ENCODE peak calls at places on chromosomes 5 and 9, in nine cellular contexts. Y, N, M, W, D, L, C, G and T are unnamed samples.

GRCh38 chr9:12790883-12791282 is 16.1 kb downstream of the LURAP1L start:
- DNase-seq in D (no peak), G (no peak), L (no peak), Y (no peak), N (no peak), W (no peak), M (no peak), C (no peak), T (no peak)

GRCh38 chr5:144205141-144205551 is 34.5 kb downstream of the KCTD16 start:
- DNase-seq in M (peak), L (no peak), G (peak), C (peak), Y (no peak), D (peak), W (no peak), N (peak), T (no peak)

GRCh38 chr9:116260531-116260930 is 106.9 kb downstream of the PAPPA start:
- DNase-seq in C (no peak), Y (no peak), D (no peak), W (no peak), L (no peak), N (no peak), M (no peak), G (no peak), T (no peak)

GRCh38 chr9:131394464-131395026 is 659 bp downstream of the PRRC2B start:
- DNase-seq in D (peak), W (peak), Y (no peak), G (peak), L (no peak), N (peak), C (no peak), M (no peak), T (no peak)

GRCh38 chr9:98094316-98094715 is 24.7 kb downstream of the TRIM14 start:
- DNase-seq in W (no peak), L (no peak), C (no peak), Y (no peak), M (no peak), D (no peak), N (no peak), G (no peak), T (no peak)

GRCh38 chr9:123063172-123063508 is 29.7 kb downstream of the GPR21 start:
- DNase-seq in G (no peak), C (no peak), W (no peak), D (no peak), L (no peak), N (no peak), Y (no peak), M (no peak), T (no peak)

GRCh38 chr5:151772029-151772867 is 494 bp downstream of the G3BP1 start:
- DNase-seq in M (no peak), W (peak), Y (no peak), C (peak), N (peak), L (no peak), D (peak), G (peak), T (no peak)

GRCh38 chr5:119435436-119436132 is 16.7 kb upstream of the HSD17B4 start:
- DNase-seq in N (peak), M (peak), W (peak), G (peak), C (peak), D (no peak), Y (no peak), L (no peak), T (peak)

GRCh38 chr5:95543017-95543705 is 11.6 kb downstream of the SKIC3 start:
- DNase-seq in C (no peak), W (no peak), N (no peak), L (no peak), M (no peak), D (no peak), G (no peak), Y (no peak), T (no peak)

GRCh38 chr5:106392766-106393165 is 1278.0 kb downstream of the EFNA5 start:
- DNase-seq in G (no peak), D (no peak), L (no peak), W (no peak), Y (no peak), M (peak), C (peak), N (no peak), T (no peak)

GRCh38 chr9:5301544-5301943 is 3.0 kb downstream of the RLN2 start:
- DNase-seq in N (no peak), W (no peak), D (no peak), L (no peak), C (no peak), M (no peak), G (no peak), Y (no peak), T (no peak)

GRCh38 chr5:92518318-92518913 is 1062.6 kb downstream of the NR2F1-AS1 start:
- DNase-seq in N (no peak), M (peak), G (no peak), W (no peak), L (no peak), C (peak), D (no peak), Y (no peak), T (no peak)

GRCh38 chr5:141094481-141095262 is at the start of gene PCDHB2:
- DNase-seq in Y (no peak), W (no peak), C (peak), L (peak), D (no peak), G (no peak), N (peak), M (no peak), T (peak)

GRCh38 chr5:153542536-153542935 is 52.1 kb downstream of the GRIA1 start:
- DNase-seq in N (no peak), Y (no peak), G (no peak), L (no peak), C (peak), D (no peak), M (no peak), W (no peak), T (no peak)

GRCh38 chr9:137303893-137304382 is 1.9 kb upstream of the NRARP start:
- DNase-seq in M (no peak), D (no peak), W (no peak), G (no peak), C (no peak), Y (no peak), L (no peak), N (peak), T (no peak)

GRCh38 chr5:156716981-156717380 is 133.1 kb upstream of the PPP1R2B start:
- DNase-seq in W (no peak), N (no peak), Y (no peak), G (no peak), M (no peak), L (no peak), C (no peak), D (no peak), T (no peak)

GRCh38 chr5:125199968-125200841 is 453.8 kb upstream of the ZNF608 start:
- DNase-seq in G (no peak), C (no peak), Y (no peak), N (no peak), M (no peak), L (no peak), D (peak), W (no peak), T (no peak)